ENCODE peak calls at places on chromosomes 6 and 20, in five cellular contexts. P, M, Y, D and N are unnamed samples.

GRCh38 chr6:125019873-125020272 is 57.6 kb downstream of the RNF217 start:
- DNase-seq in M (peak), Y (peak), D (no peak), P (no peak), N (no peak)

GRCh38 chr6:159351707-159352106 is 182.5 kb downstream of the FNDC1 start:
- DNase-seq in Y (no peak), M (no peak), D (no peak), P (no peak), N (no peak)

GRCh38 chr6:125310994-125311649 is 9.4 kb upstream of the HDDC2 start:
- DNase-seq in Y (no peak), P (no peak), D (peak), M (peak), N (peak)

GRCh38 chr20:33578510-33578909 is 83.6 kb upstream of the C20orf144 start:
- DNase-seq in M (no peak), D (no peak), Y (no peak), P (no peak), N (no peak)

GRCh38 chr6:34349226-34349625 is 43.2 kb downstream of the NUDT3 start:
- DNase-seq in M (no peak), P (no peak), D (no peak), Y (no peak), N (no peak)

GRCh38 chr20:54340667-54341081 is 132.8 kb downstream of the PFDN4 start:
- DNase-seq in M (no peak), Y (no peak), D (no peak), P (no peak), N (no peak)

GRCh38 chr6:113011803-113012202 is 664.7 kb downstream of the RFPL4B start:
- DNase-seq in D (no peak), M (no peak), P (no peak), Y (no peak), N (no peak)

GRCh38 chr6:107713214-107713962 is 110.7 kb downstream of the SCML4 start:
- DNase-seq in Y (no peak), M (no peak), P (no peak), D (no peak), N (no peak)

GRCh38 chr6:105850636-105851035 is 235.5 kb upstream of the PRDM1 start:
- DNase-seq in Y (no peak), M (no peak), P (no peak), D (no peak), N (no peak)

GRCh38 chr6:146866731-146867414 is 268.1 kb downstream of the ADGB start:
- DNase-seq in M (no peak), D (no peak), Y (no peak), P (no peak), N (no peak)

GRCh38 chr6:69888842-69889590 is 22.7 kb downstream of the COL19A1 start:
- DNase-seq in D (no peak), P (no peak), M (no peak), Y (no peak), N (no peak)

GRCh38 chr6:35224720-35225119 is 11.0 kb downstream of the SCUBE3 start:
- DNase-seq in P (no peak), M (no peak), D (no peak), Y (no peak), N (no peak)

GRCh38 chr6:128803911-128804310 is 79.0 kb upstream of the LAMA2 start:
- DNase-seq in Y (no peak), D (no peak), M (peak), P (no peak), N (no peak)

GRCh38 chr20:37500311-37500710 is 20.7 kb upstream of the NNAT start:
- DNase-seq in D (no peak), P (no peak), Y (peak), M (no peak), N (no peak)

DNA sequence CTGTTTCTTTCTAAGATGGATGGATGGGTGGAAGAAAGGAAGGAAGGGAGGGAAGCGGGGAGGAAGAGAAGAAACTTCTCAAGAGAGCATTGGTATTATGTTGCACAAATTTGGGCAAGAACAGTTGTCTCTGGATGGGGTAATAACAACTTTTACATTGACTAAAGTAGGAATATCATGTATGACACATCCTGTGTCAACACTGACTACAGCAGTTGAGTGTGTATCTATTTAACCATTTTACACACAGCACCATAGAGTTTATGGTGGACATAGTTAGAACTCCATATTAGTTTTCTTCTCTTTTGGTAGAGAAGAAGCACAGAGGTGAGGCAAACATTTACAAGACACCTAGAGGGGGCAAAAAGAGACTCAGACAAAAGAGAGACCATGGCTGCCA is 44.2 kb upstream of the RNF146 start:
- DNase-seq in Y (no peak), P (no peak), D (no peak), M (no peak), N (no peak)
- H2BK12ac ChIP-seq in Y (no peak), P (no peak), D (no peak), M (no peak), N (no peak)

GRCh38 chr6:3510617-3511016 is 53.8 kb upstream of the SLC22A23 start:
- DNase-seq in M (no peak), Y (no peak), D (peak), P (no peak), N (no peak)
- H3K14ac ChIP-seq in M (no peak), Y (no peak), D (no peak), P (no peak), N (no peak)

DNA sequence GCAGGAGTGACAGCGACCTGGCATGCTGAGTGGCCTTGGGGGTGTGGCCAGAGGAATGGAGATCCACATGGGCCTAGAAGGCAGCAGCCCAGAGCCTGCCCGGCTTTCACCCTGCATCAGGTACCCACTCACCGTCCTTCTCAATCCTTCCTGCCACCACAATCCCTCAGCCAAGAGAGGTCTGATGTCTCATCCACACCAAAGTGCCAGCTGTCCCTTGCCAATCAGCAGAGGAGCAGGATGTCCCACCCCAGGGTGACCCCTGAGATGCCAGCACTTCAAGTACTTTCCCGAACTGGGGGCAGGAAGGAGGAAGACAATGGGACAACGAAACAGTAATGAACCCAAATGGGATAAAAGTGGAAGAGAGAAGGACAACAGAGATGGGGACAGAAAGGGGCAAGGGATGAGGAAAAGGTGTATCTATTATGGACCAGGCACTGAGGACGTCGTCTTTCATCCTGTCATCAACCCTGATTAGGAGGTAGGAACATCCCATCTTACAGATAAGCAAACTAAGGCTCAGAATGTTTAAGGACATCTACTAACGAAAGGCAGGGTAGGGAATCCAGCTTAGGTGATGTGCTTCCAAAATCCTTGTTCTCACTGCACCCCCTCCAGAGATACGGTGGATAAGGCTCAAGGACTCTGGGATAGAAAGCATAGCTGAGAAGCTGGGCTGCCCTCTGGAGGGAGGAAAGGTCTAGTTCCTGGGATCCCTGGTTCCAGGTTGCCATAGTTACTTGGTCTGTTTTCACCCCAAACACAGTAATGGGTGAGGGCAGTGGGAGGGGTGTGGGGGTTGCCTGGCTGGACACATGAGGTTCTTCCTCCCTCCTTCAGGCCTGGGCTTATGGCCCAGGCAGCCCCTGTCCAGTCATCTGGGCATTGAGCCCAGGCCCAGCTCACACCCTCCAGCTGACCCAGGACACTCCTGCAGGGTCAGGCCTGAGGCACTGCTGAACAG is 4.5 kb upstream of the TNXB start:
- DNase-seq in P (no peak), D (peak), M (peak), Y (peak), N (peak)
- H4K91ac ChIP-seq in P (no peak), D (no peak), M (peak), Y (no peak), N (no peak)

DNA sequence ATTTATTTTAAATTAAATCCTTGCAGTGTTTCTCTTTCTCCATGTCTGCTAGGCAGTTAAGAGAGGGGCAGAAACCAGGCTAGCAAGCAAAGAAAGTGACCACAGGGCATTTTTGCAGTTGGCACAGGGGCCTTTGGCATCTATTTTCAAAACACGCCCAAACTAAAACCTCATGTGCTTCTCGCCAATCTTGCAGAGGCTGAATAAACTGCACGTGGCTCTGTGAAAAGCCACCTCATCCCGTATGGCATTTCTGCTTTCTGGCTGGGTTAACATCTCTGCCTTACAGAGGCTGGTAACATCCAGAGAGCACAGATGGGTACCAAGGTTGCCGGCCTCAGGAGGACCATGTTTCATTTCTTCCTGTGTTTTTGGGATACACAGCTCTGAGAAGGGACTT is 54.6 kb downstream of the GJA10 start:
- DNase-seq in P (no peak), M (no peak), Y (no peak), D (no peak), N (no peak)
- H2BK12ac ChIP-seq in P (no peak), M (no peak), Y (no peak), D (peak), N (no peak)

GRCh38 chr6:44105993-44106740 is 21.1 kb downstream of the MRPL14 start:
- DNase-seq in P (no peak), D (no peak), Y (no peak), M (no peak), N (no peak)
- H3K14ac ChIP-seq in P (no peak), D (no peak), Y (no peak), M (no peak), N (no peak)